ENCODE peak calls at places on chromosomes 7 and 10, in four cellular contexts. K is cardiac muscle cell; G is stimulated activated CD4-positive, alpha-beta T cell treated with anti-CD3 and anti-CD28 coated beads, Interleukin-1b, Interleukin-23, amount 100 ng/mL, for 24 hours; C is GM13977. I is an unnamed sample.

GRCh38 chr7:142111509-142111908 is at the start of gene MGAM2:
- DNase-seq in K (no peak), G (no peak), C (no peak), I (no peak)

GRCh38 chr10:34821587-34822585 is 6.8 kb upstream of the PARD3 start:
- DNase-seq in K (no peak), G (no peak), C (no peak), I (no peak)

GRCh38 chr7:39952378-39952777 is 2.3 kb downstream of the CDK13 start:
- DNase-seq in K (no peak), G (no peak), C (no peak), I (no peak)

GRCh38 chr7:121331574-121331973 is 2.8 kb downstream of the WNT16 start:
- DNase-seq in K (no peak), G (no peak), C (no peak), I (no peak)

GRCh38 chr10:42926831-42927230 is 144.2 kb downstream of the BMS1 start:
- DNase-seq in K (peak), G (no peak), C (no peak), I (no peak)

GRCh38 chr10:123537188-123537961 is 128.8 kb upstream of the GPR26 start:
- DNase-seq in K (no peak), G (no peak), C (no peak), I (no peak)

GRCh38 chr7:33262476-33262875 is 133.1 kb downstream of the BBS9 start:
- DNase-seq in K (no peak), G (no peak), C (no peak), I (no peak)

GRCh38 chr7:34320926-34321609 is 336.9 kb upstream of the NPSR1 start:
- DNase-seq in K (peak), G (no peak), C (peak), I (peak)

GRCh38 chr7:30880090-30880704 is 31.5 kb upstream of the AQP1 start:
- DNase-seq in K (no peak), G (no peak), C (no peak), I (no peak)

GRCh38 chr10:29922904-29923303 is 136.5 kb downstream of the JCAD start:
- DNase-seq in K (peak), G (no peak), C (no peak), I (no peak)

GRCh38 chr10:58052772-58053171 is 214.9 kb downstream of the IPMK start:
- DNase-seq in K (no peak), G (no peak), C (no peak), I (no peak)

GRCh38 chr7:13751771-13752170 is 237.7 kb downstream of the ETV1 start:
- DNase-seq in K (no peak), G (no peak), C (no peak), I (no peak)

GRCh38 chr7:12244129-12244528 is 33.0 kb downstream of the TMEM106B start:
- DNase-seq in K (peak), G (no peak), C (no peak), I (no peak)

GRCh38 chr10:24783504-24783903 is 59.8 kb upstream of the ARHGAP21 start:
- DNase-seq in K (no peak), G (no peak), C (no peak), I (no peak)

GRCh38 chr7:140810830-140811556 is 113.7 kb downstream of the BRAF start:
- DNase-seq in K (peak), G (peak), C (peak), I (no peak)

GRCh38 chr7:132901241-132901640 is 180.6 kb downstream of the CHCHD3 start:
- DNase-seq in K (no peak), G (no peak), C (no peak), I (no peak)

GRCh38 chr10:132876131-132876860 is 66.1 kb downstream of the CFAP46 start:
- DNase-seq in K (no peak), G (no peak), C (no peak), I (peak)

GRCh38 chr7:101108330-101108857 is 18.5 kb upstream of the SERPINE1 start:
- DNase-seq in K (no peak), G (no peak), C (peak), I (no peak)

GRCh38 chr10:672139-672538 is 17.3 kb downstream of the DIP2C start:
- DNase-seq in K (no peak), G (no peak), C (no peak), I (no peak)

GRCh38 chr10:53903756-53904155 is 897.3 kb downstream of the PCDH15 start:
- DNase-seq in K (no peak), G (no peak), C (no peak), I (no peak)

GRCh38 chr7:28312973-28313372 is 99.3 kb upstream of the CREB5 start:
- DNase-seq in K (no peak), G (no peak), C (no peak), I (no peak)

GRCh38 chr7:2220030-2220429 is 12.7 kb downstream of the MAD1L1 start:
- DNase-seq in K (no peak), G (no peak), C (no peak), I (no peak)

GRCh38 chr7:159209429-159209828 is 64.8 kb upstream of the VIPR2 start:
- DNase-seq in K (no peak), G (no peak), C (no peak), I (no peak)

GRCh38 chr7:64307254-64308018 is 6.3 kb upstream of the ZNF736 start:
- DNase-seq in K (peak), G (peak), C (peak), I (no peak)

GRCh38 chr7:156192921-156193320 is 380.7 kb upstream of the SHH start:
- DNase-seq in K (no peak), G (no peak), C (no peak), I (no peak)

GRCh38 chr7:31811650-31812461 is 124.8 kb downstream of the PPP1R17 start:
- DNase-seq in K (no peak), G (no peak), C (no peak), I (no peak)

GRCh38 chr10:43255644-43256431 is 11.0 kb downstream of the RASGEF1A start:
- DNase-seq in K (peak), G (no peak), C (peak), I (peak)

GRCh38 chr7:112830769-112831168 is 40.6 kb upstream of the TMEM168 start:
- DNase-seq in K (no peak), G (no peak), C (no peak), I (no peak)

GRCh38 chr7:121181357-121181756 is 147.4 kb upstream of the WNT16 start:
- DNase-seq in K (no peak), G (no peak), C (no peak), I (no peak)

GRCh38 chr7:30028749-30029635 is 780 bp downstream of the PLEKHA8 start:
- DNase-seq in K (peak), G (no peak), C (peak), I (no peak)

GRCh38 chr7:101163281-101164070 is 1.9 kb downstream of the VGF start:
- DNase-seq in K (no peak), G (no peak), C (no peak), I (peak)

GRCh38 chr7:44278451-44279161 is 46.8 kb downstream of the CAMK2B start:
- DNase-seq in K (no peak), G (no peak), C (no peak), I (peak)

I was measured in chondrocyte.